ENCODE peak calls at places on chromosomes 6 and 20, in six cellular contexts. One of them, this sample, is unnamed.

GRCh38 chr6:169906004-169906740 is 154.8 kb downstream of the ERMARD start:
- DNase-seq in neural progenitor cell: peak; percentile 32
- DNase-seq in psoas muscle: no peak
- DNase-seq in stomach: no peak
- DNase-seq in ovary: no peak
- DNase-seq in GM23338: no peak
- DNase-seq in this sample: no peak

GRCh38 chr6:37314803-37315515 is 38.8 kb upstream of the RNF8 start:
- DNase-seq in psoas muscle: no peak
- DNase-seq in neural progenitor cell: peak; percentile 59
- DNase-seq in ovary: peak; percentile 55
- DNase-seq in GM23338: peak; percentile 82
- DNase-seq in stomach: peak; percentile 41
- DNase-seq in this sample: peak; percentile 47

GRCh38 chr6:73710470-73710869 is 14.5 kb downstream of the CD109 start:
- DNase-seq in neural progenitor cell: no peak
- DNase-seq in GM23338: no peak
- DNase-seq in ovary: no peak
- DNase-seq in stomach: peak; percentile 47
- DNase-seq in psoas muscle: no peak
- DNase-seq in this sample: no peak

GRCh38 chr6:14986370-14986769 is 259.5 kb upstream of the JARID2 start:
- DNase-seq in neural progenitor cell: no peak
- DNase-seq in psoas muscle: no peak
- DNase-seq in ovary: no peak
- DNase-seq in stomach: no peak
- DNase-seq in GM23338: no peak
- DNase-seq in this sample: no peak

GRCh38 chr6:97712751-97713150 is 429.7 kb upstream of the MMS22L start:
- DNase-seq in neural progenitor cell: no peak
- DNase-seq in GM23338: no peak
- DNase-seq in stomach: no peak
- DNase-seq in ovary: no peak
- DNase-seq in psoas muscle: no peak
- DNase-seq in this sample: no peak

GRCh38 chr20:7665311-7665863 is 274.9 kb downstream of the HAO1 start:
- DNase-seq in neural progenitor cell: no peak
- DNase-seq in stomach: no peak
- DNase-seq in GM23338: no peak
- DNase-seq in psoas muscle: no peak
- DNase-seq in ovary: no peak
- DNase-seq in this sample: no peak

GRCh38 chr6:43965628-43966373 is 161.5 kb downstream of the MRPL14 start:
- DNase-seq in stomach: no peak
- DNase-seq in psoas muscle: no peak
- DNase-seq in neural progenitor cell: no peak
- DNase-seq in ovary: no peak
- DNase-seq in GM23338: no peak
- DNase-seq in this sample: no peak

GRCh38 chr6:113416166-113416565 is 441.0 kb upstream of the MARCKS start:
- DNase-seq in stomach: no peak
- DNase-seq in psoas muscle: no peak
- DNase-seq in neural progenitor cell: no peak
- DNase-seq in ovary: no peak
- DNase-seq in GM23338: no peak
- DNase-seq in this sample: no peak

GRCh38 chr20:23530937-23531567 is 37.2 kb downstream of the CST9L start:
- DNase-seq in neural progenitor cell: no peak
- DNase-seq in GM23338: no peak
- DNase-seq in psoas muscle: no peak
- DNase-seq in ovary: no peak
- DNase-seq in stomach: no peak
- DNase-seq in this sample: no peak

GRCh38 chr6:130760006-130760405 is 67.2 kb upstream of the SMLR1 start:
- DNase-seq in stomach: no peak
- DNase-seq in ovary: no peak
- DNase-seq in neural progenitor cell: peak; percentile 66
- DNase-seq in psoas muscle: no peak
- DNase-seq in GM23338: peak; percentile 85
- DNase-seq in this sample: no peak
- TF ChIP-seq CTCF in stomach: no peak
- TF ChIP-seq CTCF in ovary: no peak
- TF ChIP-seq CTCF in neural progenitor cell: peak; percentile 75
- TF ChIP-seq CTCF in psoas muscle: no peak
- TF ChIP-seq CTCF in GM23338: peak; percentile 93
- TF ChIP-seq CTCF in this sample: no peak

DNA sequence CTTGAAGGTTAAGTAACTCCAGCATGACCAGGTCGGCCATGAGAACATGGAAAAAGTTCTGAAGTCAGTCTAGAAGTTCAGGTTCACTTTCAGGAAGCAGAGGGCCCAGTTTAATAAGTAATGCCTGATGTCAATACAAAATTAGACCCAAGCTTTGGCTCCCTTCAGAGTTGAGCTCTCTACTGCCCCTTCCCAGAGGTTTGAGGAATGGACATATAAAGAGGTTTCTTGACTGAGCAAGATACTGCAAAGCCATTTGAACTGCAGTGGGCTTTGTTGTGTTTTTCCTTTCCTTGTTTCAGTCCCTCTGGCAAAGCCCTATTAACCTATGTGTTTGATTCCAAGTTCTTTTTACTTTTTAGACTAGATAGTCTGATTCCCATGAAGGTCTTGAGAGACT is 97.8 kb upstream of the PREP start:
- DNase-seq in ovary: no peak
- DNase-seq in psoas muscle: no peak
- DNase-seq in stomach: no peak
- DNase-seq in GM23338: peak; percentile 43
- DNase-seq in neural progenitor cell: no peak
- DNase-seq in this sample: no peak
- TF ChIP-seq CTCF in ovary: no peak
- TF ChIP-seq CTCF in psoas muscle: no peak
- TF ChIP-seq CTCF in stomach: no peak
- TF ChIP-seq CTCF in GM23338: peak; percentile 33
- TF ChIP-seq CTCF in neural progenitor cell: peak; percentile 32
- TF ChIP-seq CTCF in this sample: no peak

GRCh38 chr6:78611886-78612480 is 255.4 kb upstream of the IRAK1BP1 start:
- DNase-seq in GM23338: peak; percentile 77
- DNase-seq in ovary: no peak
- DNase-seq in neural progenitor cell: peak; percentile 5
- DNase-seq in stomach: no peak
- DNase-seq in psoas muscle: no peak
- DNase-seq in this sample: no peak
- TF ChIP-seq CTCF in GM23338: peak; percentile 77
- TF ChIP-seq CTCF in ovary: no peak
- TF ChIP-seq CTCF in neural progenitor cell: peak; percentile 68
- TF ChIP-seq CTCF in stomach: no peak
- TF ChIP-seq CTCF in psoas muscle: peak; percentile 20
- TF ChIP-seq CTCF in this sample: peak; percentile 53

DNA sequence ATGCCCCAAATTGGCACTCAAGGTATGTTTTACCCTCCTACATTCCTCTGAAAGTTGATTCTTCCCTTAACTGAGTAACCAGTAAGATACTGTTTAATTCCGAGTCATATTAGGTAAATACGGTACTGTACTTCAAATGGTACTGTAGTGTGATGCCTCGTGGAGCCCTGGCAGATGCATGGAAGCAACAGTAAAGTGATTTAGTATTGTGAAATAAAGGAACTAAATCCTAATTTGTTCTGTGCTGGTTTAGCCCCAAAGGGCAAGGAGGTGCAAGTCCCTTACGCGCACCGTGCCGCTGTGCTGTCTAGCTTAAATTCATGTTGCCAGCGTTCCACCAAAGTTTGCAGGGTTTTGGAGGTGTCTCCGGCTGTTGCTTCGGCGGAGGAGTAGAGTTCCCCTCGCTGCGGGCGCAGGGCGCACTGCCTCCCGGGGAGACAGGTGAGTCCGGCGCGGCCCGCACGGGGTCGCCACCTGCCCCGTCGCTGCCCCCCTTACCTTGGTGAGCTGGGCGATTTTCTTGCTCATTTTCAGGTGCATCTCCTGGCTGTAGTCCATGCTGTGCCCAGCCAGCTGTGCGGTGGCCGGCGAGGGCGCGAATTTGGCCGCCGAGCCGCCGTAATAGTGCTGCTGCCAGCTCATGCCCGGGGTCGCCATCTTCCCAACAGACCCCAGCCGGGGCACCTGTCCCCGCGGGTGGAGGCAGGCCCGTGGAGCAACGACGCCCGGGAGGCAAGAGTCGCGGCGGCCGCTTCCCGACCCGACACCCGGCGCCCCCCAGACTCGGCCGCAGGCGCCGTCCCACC is 618 bp downstream of the FAM184A start:
- DNase-seq in GM23338: peak; percentile 82
- DNase-seq in stomach: peak; percentile 39
- DNase-seq in neural progenitor cell: peak; percentile 55
- DNase-seq in psoas muscle: peak; percentile 64
- DNase-seq in ovary: peak; percentile 34
- DNase-seq in this sample: no peak
- TF ChIP-seq CTCF in GM23338: peak; percentile 49
- TF ChIP-seq CTCF in stomach: no peak
- TF ChIP-seq CTCF in neural progenitor cell: peak; percentile 43
- TF ChIP-seq CTCF in psoas muscle: no peak
- TF ChIP-seq CTCF in ovary: no peak
- TF ChIP-seq CTCF in this sample: no peak

DNA sequence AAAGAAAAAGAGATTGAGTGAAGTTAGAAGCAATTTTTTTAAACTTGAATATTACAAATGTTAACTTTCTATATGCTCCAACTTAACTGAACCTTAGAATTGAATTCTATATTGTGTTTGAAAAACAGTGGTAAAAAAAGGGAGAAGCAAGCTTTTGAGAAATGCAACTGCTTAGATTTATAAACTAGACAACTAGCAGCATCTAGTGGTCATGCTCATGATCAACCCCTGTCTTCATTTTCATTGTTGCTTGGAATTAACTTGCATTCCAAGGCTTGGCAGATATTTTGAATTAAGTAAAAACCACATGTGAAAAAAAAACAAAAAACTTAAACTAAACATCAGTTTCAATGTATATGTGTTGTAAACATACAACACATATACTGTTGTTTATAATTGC is 113.1 kb downstream of the C6orf58 start:
- DNase-seq in GM23338: peak; percentile 60
- DNase-seq in neural progenitor cell: peak; percentile 34
- DNase-seq in ovary: no peak
- DNase-seq in stomach: no peak
- DNase-seq in psoas muscle: no peak
- DNase-seq in this sample: no peak
- TF ChIP-seq CTCF in GM23338: peak; percentile 86
- TF ChIP-seq CTCF in neural progenitor cell: peak; percentile 67
- TF ChIP-seq CTCF in ovary: peak; percentile 13
- TF ChIP-seq CTCF in stomach: no peak
- TF ChIP-seq CTCF in psoas muscle: peak; percentile 16
- TF ChIP-seq CTCF in this sample: no peak

GRCh38 chr6:109595998-109596397 is 95.0 kb downstream of the AK9 start:
- DNase-seq in ovary: no peak
- DNase-seq in neural progenitor cell: peak; percentile 44
- DNase-seq in stomach: no peak
- DNase-seq in GM23338: peak; percentile 66
- DNase-seq in psoas muscle: no peak
- DNase-seq in this sample: no peak
- TF ChIP-seq CTCF in ovary: no peak
- TF ChIP-seq CTCF in neural progenitor cell: peak; percentile 54
- TF ChIP-seq CTCF in stomach: no peak
- TF ChIP-seq CTCF in GM23338: peak; percentile 63
- TF ChIP-seq CTCF in psoas muscle: no peak
- TF ChIP-seq CTCF in this sample: peak; percentile 43

DNA sequence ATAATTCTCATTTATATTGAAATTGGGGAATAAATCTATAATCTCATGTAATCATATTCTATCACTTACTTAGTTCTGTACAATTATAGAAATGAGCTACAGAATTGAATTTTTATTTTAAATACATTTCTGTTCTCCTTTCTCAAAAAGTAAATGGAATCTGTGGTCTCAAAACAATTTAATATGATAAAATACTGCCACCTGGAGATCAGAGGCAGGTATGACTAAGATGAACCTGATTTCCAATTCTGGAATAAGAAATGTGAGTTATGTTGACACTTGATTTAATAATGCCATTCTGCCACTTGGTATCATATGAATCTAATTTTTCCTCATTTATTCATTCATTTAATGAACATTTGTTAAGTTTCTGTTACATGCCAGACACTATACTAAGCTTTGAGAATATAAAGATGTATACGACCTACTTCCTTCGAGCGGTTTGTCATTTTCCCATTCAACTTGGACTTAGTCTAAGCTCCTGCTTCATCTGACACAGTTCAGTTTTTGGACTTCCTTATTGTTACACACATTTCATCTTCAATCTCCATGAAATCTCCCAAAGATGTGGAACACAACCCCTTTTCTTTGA is 7.6 kb upstream of the CCDC28A start:
- DNase-seq in GM23338: peak; percentile 60
- DNase-seq in neural progenitor cell: peak; percentile 47
- DNase-seq in ovary: no peak
- DNase-seq in stomach: no peak
- DNase-seq in psoas muscle: no peak
- DNase-seq in this sample: no peak
- TF ChIP-seq CTCF in GM23338: peak; percentile 86
- TF ChIP-seq CTCF in neural progenitor cell: peak; percentile 83
- TF ChIP-seq CTCF in ovary: no peak
- TF ChIP-seq CTCF in stomach: peak; percentile 54
- TF ChIP-seq CTCF in psoas muscle: peak; percentile 68
- TF ChIP-seq CTCF in this sample: peak; percentile 73

This sample was measured in CD14-positive monocyte.